ENCODE peak calls at places on chromosomes 16 and 17, in six cellular contexts. P is neuronal stem cell, I is sigmoid colon, V is right lobe of liver, H is PC-3, C is A549. J is an unnamed sample.

GRCh38 chr17:34706029-34706428 is 126.6 kb downstream of the TMEM132E start:
- DNase-seq in C (no peak), V (no peak), I (no peak), H (peak; percentile 16), P (peak; percentile 64), J (no peak)

GRCh38 chr17:43418441-43419374 is 19.9 kb downstream of the ARL4D start:
- DNase-seq in I (peak; percentile 92), P (no peak), V (no peak), C (peak; percentile 97), H (peak; percentile 89), J (no peak)

GRCh38 chr16:4762205-4762604 is 4.8 kb downstream of the ZNF500 start:
- DNase-seq in H (no peak), I (no peak), C (no peak), V (no peak), P (no peak), J (no peak)

GRCh38 chr17:72361892-72362291 is 241.1 kb downstream of the SOX9 start:
- DNase-seq in P (no peak), V (no peak), I (no peak), C (no peak), H (peak; percentile 74), J (no peak)

GRCh38 chr17:300881-301280 is 51.7 kb downstream of the RPH3AL start:
- DNase-seq in C (no peak), I (peak; percentile 34), H (no peak), P (no peak), V (peak; percentile 14), J (peak; percentile 36)

GRCh38 chr16:73163238-73163795 is 115.4 kb upstream of the ZFHX3 start:
- DNase-seq in C (no peak), I (peak; percentile 11), H (no peak), V (no peak), P (no peak), J (no peak)

GRCh38 chr17:13346996-13347762 is 254.6 kb downstream of the HS3ST3A1 start:
- DNase-seq in I (no peak), V (no peak), H (peak; percentile 91), C (no peak), P (no peak), J (no peak)

GRCh38 chr17:61723183-61723582 is 132.2 kb upstream of the NACA2 start:
- DNase-seq in I (no peak), V (no peak), H (no peak), C (no peak), P (no peak), J (no peak)

GRCh38 chr16:61146429-61146828 is 889.8 kb downstream of the CDH8 start:
- DNase-seq in V (no peak), I (no peak), H (no peak), C (no peak), P (no peak), J (no peak)

GRCh38 chr17:79315282-79316106 is 240.9 kb downstream of the ENGASE start:
- DNase-seq in P (no peak), I (no peak), C (no peak), H (no peak), V (no peak), J (no peak)

GRCh38 chr16:50265260-50265659 is 1.1 kb upstream of the ADCY7 start:
- DNase-seq in C (no peak), I (peak; percentile 64), V (no peak), H (peak; percentile 21), P (no peak), J (no peak)

DNA sequence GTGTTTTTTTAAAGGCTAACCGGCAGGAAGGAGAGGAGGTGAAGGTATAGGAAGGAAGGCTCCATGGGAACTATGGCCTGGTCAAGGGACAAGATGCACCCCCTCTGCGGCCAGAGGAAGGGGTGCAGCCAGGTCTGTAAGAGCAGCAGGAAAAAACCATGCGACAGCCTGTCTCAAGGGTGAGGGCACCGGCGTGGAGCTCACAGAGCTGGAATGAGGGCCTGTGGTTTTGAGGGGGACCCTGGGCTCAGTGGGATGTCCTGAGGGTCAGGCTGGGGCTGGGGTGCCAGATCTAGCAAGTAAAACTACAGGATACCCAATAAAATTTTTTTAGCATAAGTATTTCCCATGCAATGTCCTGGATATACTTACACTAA is 539 bp upstream of the MLST8 start:
- DNase-seq in H (no peak), I (no peak), P (no peak), V (no peak), C (no peak), J (no peak)
- H3K27ac ChIP-seq in H (peak overlapping the region; percentile 69), I (peak overlapping the region; percentile 98), P (no peak overlapping the region), V (peak overlapping the region; percentile 99), C (peak overlapping the region; percentile 98), J (peak overlapping the region; percentile 98)

GRCh38 chr16:86452451-86452850 is 57.9 kb upstream of the FOXF1 start:
- DNase-seq in P (no peak), V (no peak), C (no peak), H (no peak), I (peak; percentile 80), J (no peak)

GRCh38 chr16:86458457-86458777 is 51.9 kb upstream of the FOXF1 start:
- DNase-seq in V (no peak), P (no peak), I (no peak), H (no peak), C (no peak), J (no peak)

GRCh38 chr16:86457621-86458456 is 52.5 kb upstream of the FOXF1 start:
- DNase-seq in C (no peak), I (peak; percentile 94), P (no peak), H (no peak), V (no peak), J (no peak)

GRCh38 chr16:86455116-86455515 is 55.2 kb upstream of the FOXF1 start:
- DNase-seq in P (no peak), V (no peak), H (no peak), C (no peak), I (peak; percentile 80), J (no peak)

GRCh38 chr16:86455609-86456008 is 54.7 kb upstream of the FOXF1 start:
- DNase-seq in I (no peak), V (no peak), H (no peak), C (no peak), P (no peak), J (no peak)
- H3K27ac ChIP-seq in I (peak overlapping the region; percentile 88), V (no peak overlapping the region), H (no peak overlapping the region), C (no peak overlapping the region), P (no peak overlapping the region), J (no peak overlapping the region)

GRCh38 chr16:11564046-11564926 is 22.4 kb downstream of the LITAF start:
- DNase-seq in H (no peak), P (no peak), C (no peak), I (no peak), V (no peak), J (peak; percentile 36)
- H3K27ac ChIP-seq in H (no peak overlapping the region), P (no peak overlapping the region), C (no peak overlapping the region), I (peak overlapping the region; percentile 28), V (no peak overlapping the region), J (no peak overlapping the region)

DNA sequence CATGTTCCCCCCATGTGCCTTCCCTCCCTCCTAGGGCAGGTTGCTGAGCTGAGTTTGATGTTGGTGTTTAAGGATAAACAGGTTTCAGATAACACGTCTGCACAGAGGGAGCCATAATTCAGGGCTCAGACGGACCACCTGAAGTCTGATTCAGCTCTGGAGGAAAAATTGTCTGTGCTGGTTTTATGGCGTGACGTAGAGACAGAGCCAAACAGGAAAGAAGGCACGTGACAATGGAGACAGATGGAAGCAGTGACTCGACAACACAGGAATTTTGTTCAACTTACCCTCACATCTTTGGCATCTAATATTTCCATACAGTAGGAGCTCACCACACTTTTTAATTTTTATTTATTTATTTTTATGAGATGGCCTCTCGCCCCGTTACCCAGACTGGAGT is 10.7 kb upstream of the USP10 start:
- DNase-seq in H (peak; percentile 35), I (peak; percentile 44), P (no peak), C (no peak), V (no peak), J (no peak)
- H3K27ac ChIP-seq in H (no peak overlapping the region), I (no peak overlapping the region), P (no peak overlapping the region), C (no peak overlapping the region), V (no peak overlapping the region), J (no peak overlapping the region)

GRCh38 chr16:20865420-20866126 is 34.6 kb downstream of the DCUN1D3 start:
- DNase-seq in V (no peak), H (peak; percentile 14), P (no peak), I (no peak), C (no peak), J (no peak)

GRCh38 chr16:20866161-20866772 is 33.9 kb downstream of the DCUN1D3 start:
- DNase-seq in V (peak; percentile 80), I (peak; percentile 73), C (peak; percentile 76), P (peak; percentile 6), H (peak; percentile 70), J (no peak)

GRCh38 chr16:20868890-20869289 is 31.3 kb downstream of the DCUN1D3 start:
- DNase-seq in H (no peak), P (no peak), V (peak; percentile 92), I (peak; percentile 96), C (no peak), J (peak; percentile 88)

GRCh38 chr16:20866792-20867191 is 33.4 kb downstream of the DCUN1D3 start:
- DNase-seq in C (no peak), H (no peak), I (no peak), P (no peak), V (no peak), J (no peak)

GRCh38 chr16:20867585-20867984 is 32.6 kb downstream of the DCUN1D3 start:
- DNase-seq in C (no peak), P (no peak), H (no peak), I (no peak), V (no peak), J (no peak)
- H3K27ac ChIP-seq in C (no peak overlapping the region), P (no peak overlapping the region), H (no peak overlapping the region), I (peak overlapping the region; percentile 82), V (no peak overlapping the region), J (no peak overlapping the region)

DNA sequence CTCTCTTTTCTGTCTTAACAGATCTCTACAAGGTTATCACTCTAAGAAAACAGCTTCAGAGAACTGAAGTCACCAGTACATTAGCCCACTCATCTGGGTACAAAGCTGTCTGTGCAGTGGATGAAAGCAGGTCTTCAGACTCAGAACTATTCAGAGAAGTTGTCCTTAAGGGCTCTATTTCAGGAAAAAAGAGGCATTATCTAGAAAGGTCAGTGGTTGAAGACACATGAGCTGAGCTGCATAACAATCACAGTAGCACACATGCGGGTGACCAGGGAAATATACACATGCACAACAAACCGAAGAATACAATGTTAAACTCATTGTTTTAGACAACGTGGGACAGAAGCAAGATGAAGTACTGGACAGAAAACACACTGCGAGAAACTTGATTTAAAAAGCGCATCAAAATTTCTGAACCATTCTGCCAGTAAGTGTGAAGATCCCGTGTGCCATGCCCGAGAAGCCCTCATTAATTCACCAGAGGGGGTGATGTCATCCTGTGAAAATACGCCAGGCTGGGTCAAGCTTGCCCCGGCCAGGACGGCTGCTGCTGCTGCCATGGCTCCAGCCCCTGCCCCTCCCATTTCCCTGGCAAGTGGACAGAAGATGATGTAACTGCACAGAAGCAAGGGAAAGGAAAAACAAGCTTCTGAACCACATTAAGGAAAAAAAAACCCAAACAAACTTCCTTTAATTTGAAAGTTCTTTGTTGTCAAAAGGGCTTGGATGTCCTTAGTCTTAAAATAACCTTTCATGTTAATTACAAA is 10.1 kb downstream of the DYNC1LI2 start:
- DNase-seq in H (peak; percentile 74), I (peak; percentile 96), V (peak; percentile 85), P (no peak), C (peak; percentile 68), J (peak; percentile 83)
- H3K27ac ChIP-seq in H (peak overlapping the region; percentile 48), I (peak overlapping the region; percentile 88), V (peak overlapping the region; percentile 72), P (no peak overlapping the region), C (peak overlapping the region; percentile 83), J (peak overlapping the region; percentile 71)

J was measured in upper lobe of right lung.